ENCODE peak calls at places on chromosomes 7 and 10, in six cellular contexts. R is HepG2, U is sigmoid colon, S is spleen, O is HCT116, Z is stomach. K is an unnamed sample.

GRCh38 chr10:132223611-132224342 is 37.0 kb downstream of the DPYSL4 start:
- DNase-seq in R (no peak), U (no peak), S (no peak), O (no peak), Z (no peak), K (no peak)

GRCh38 chr10:71772832-71773220 is 494 bp downstream of the VSIR start:
- DNase-seq in R (no peak), U (no peak), S (no peak), O (no peak), Z (no peak), K (no peak)

GRCh38 chr10:60742512-60742911 is 35.8 kb upstream of the CDK1 start:
- DNase-seq in R (no peak), U (no peak), S (no peak), O (no peak), Z (no peak), K (no peak)

GRCh38 chr10:24215603-24216002 is 6.7 kb downstream of the KIAA1217 start:
- DNase-seq in R (no peak), U (no peak), S (no peak), O (no peak), Z (no peak), K (no peak)

GRCh38 chr10:69446650-69447151 is 4.6 kb upstream of the TSPAN15 start:
- DNase-seq in R (peak; percentile 81), U (peak; percentile 42), S (no peak), O (peak; percentile 63), Z (no peak), K (no peak)

GRCh38 chr7:69166979-69167516 is 431.2 kb upstream of the AUTS2 start:
- DNase-seq in R (no peak), U (no peak), S (no peak), O (no peak), Z (no peak), K (no peak)

GRCh38 chr10:154348-154747 is 19.1 kb downstream of the ZMYND11 start:
- DNase-seq in R (no peak), U (no peak), S (no peak), O (no peak), Z (no peak), K (no peak)

GRCh38 chr10:102299873-102300272 is 54.5 kb downstream of the GBF1 start:
- DNase-seq in R (no peak), U (no peak), S (no peak), O (no peak), Z (no peak), K (no peak)

GRCh38 chr7:23334482-23335056 is 35.4 kb downstream of the MALSU1 start:
- DNase-seq in R (peak; percentile 94), U (no peak), S (no peak), O (peak; percentile 91), Z (peak; percentile 77), K (no peak)

GRCh38 chr10:102396251-102396650 is 746 bp downstream of the NFKB2 start:
- DNase-seq in R (no peak), U (no peak), S (no peak), O (no peak), Z (no peak), K (peak; percentile 65)

GRCh38 chr7:230274-230673 is 37.9 kb downstream of the FAM20C start:
- DNase-seq in R (no peak), U (no peak), S (no peak), O (no peak), Z (no peak), K (no peak)

GRCh38 chr10:124992462-124993344 is 50.8 kb downstream of the ZRANB1 start:
- DNase-seq in R (peak; percentile 47), U (peak; percentile 88), S (peak; percentile 82), O (peak; percentile 43), Z (peak; percentile 72), K (peak; percentile 78)

GRCh38 chr10:111482621-111483216 is 405.9 kb downstream of the ADRA2A start:
- DNase-seq in R (no peak), U (no peak), S (no peak), O (no peak), Z (no peak), K (no peak)

GRCh38 chr7:139680676-139681462 is 96.9 kb downstream of the HIPK2 start:
- DNase-seq in R (no peak), U (no peak), S (peak; percentile 85), O (peak; percentile 92), Z (peak; percentile 75), K (no peak)

GRCh38 chr10:112917676-112918075 is 32.4 kb upstream of the TCF7L2 start:
- DNase-seq in R (no peak), U (no peak), S (no peak), O (no peak), Z (no peak), K (no peak)

GRCh38 chr10:20276127-20276979 is 460.1 kb downstream of the PLXDC2 start:
- DNase-seq in R (peak; percentile 65), U (no peak), S (no peak), O (no peak), Z (no peak), K (no peak)

GRCh38 chr7:99012722-99013121 is 131.2 kb downstream of the SMURF1 start:
- DNase-seq in R (no peak), U (peak; percentile 17), S (no peak), O (no peak), Z (peak; percentile 17), K (peak; percentile 5)

GRCh38 chr10:81073155-81073554 is 535.5 kb downstream of the SH2D4B start:
- DNase-seq in R (no peak), U (no peak), S (no peak), O (no peak), Z (no peak), K (no peak)

GRCh38 chr7:80498481-80499349 is 13.1 kb downstream of the GNAT3 start:
- DNase-seq in R (no peak), U (no peak), S (no peak), O (peak; percentile 1), Z (no peak), K (no peak)

GRCh38 chr10:19876570-19876969 is 60.3 kb downstream of the PLXDC2 start:
- DNase-seq in R (no peak), U (no peak), S (no peak), O (no peak), Z (no peak), K (no peak)

GRCh38 chr10:116888380-116889055 is 39.2 kb downstream of the ENO4 start:
- DNase-seq in R (peak; percentile 4), U (peak; percentile 78), S (no peak), O (peak; percentile 56), Z (peak; percentile 66), K (no peak)

GRCh38 chr7:24419070-24419469 is 135.1 kb downstream of the NPY start:
- DNase-seq in R (no peak), U (no peak), S (no peak), O (peak; percentile 21), Z (no peak), K (no peak)

GRCh38 chr10:84429926-84430520 is 101.6 kb downstream of the CCSER2 start:
- DNase-seq in R (peak; percentile 69), U (no peak), S (peak; percentile 80), O (peak; percentile 61), Z (peak; percentile 72), K (peak; percentile 82)

GRCh38 chr10:86415583-86415982 is 49.0 kb upstream of the GRID1 start:
- DNase-seq in R (no peak), U (no peak), S (no peak), O (no peak), Z (no peak), K (no peak)

GRCh38 chr10:95387383-95387782 is 96.6 kb upstream of the PDLIM1 start:
- DNase-seq in R (no peak), U (no peak), S (no peak), O (no peak), Z (no peak), K (no peak)

GRCh38 chr10:13984647-13985155 is 346.0 kb downstream of the FRMD4A start:
- DNase-seq in R (no peak), U (no peak), S (no peak), O (no peak), Z (no peak), K (no peak)

GRCh38 chr10:13987472-13987871 is 343.3 kb downstream of the FRMD4A start:
- DNase-seq in R (no peak), U (no peak), S (no peak), O (no peak), Z (no peak), K (no peak)

GRCh38 chr10:13978844-13979227 is 351.9 kb downstream of the FRMD4A start:
- DNase-seq in R (no peak), U (no peak), S (no peak), O (no peak), Z (no peak), K (no peak)

GRCh38 chr10:13977861-13978843 is 352.6 kb downstream of the FRMD4A start:
- DNase-seq in R (no peak), U (no peak), S (no peak), O (no peak), Z (no peak), K (no peak)

DNA sequence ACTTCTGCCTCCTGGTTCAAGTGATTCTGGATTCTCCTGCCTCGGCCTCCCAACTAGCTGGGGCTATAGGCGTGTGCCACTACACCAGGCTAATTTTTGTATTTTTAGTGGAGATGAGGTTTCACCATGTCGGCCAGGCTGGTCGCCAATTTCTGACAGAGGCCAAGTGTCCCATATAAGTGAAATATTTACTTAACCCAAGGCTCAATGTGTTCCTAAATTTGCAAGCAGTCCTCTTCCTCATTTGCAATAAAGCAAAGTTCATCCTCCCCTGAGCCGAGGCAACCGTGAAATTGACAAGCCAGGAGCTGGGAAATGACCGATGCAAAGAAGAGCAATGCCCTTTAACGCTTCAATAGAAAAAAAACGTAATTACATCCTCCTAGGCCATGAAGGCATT is 347.7 kb downstream of the FRMD4A start:
- DNase-seq in R (no peak), U (no peak), S (no peak), O (no peak), Z (no peak), K (no peak)
- H3K27ac ChIP-seq in R (no peak overlapping the region), U (no peak overlapping the region), S (no peak overlapping the region), O (no peak overlapping the region), Z (no peak overlapping the region), K (no peak overlapping the region)

GRCh38 chr7:121372376-121373024 is 23.6 kb downstream of the FAM3C start:
- DNase-seq in R (no peak), U (no peak), S (no peak), O (no peak), Z (no peak), K (no peak)

GRCh38 chr7:121369462-121369861 is 26.6 kb downstream of the FAM3C start:
- DNase-seq in R (peak; percentile 2), U (no peak), S (no peak), O (no peak), Z (no peak), K (no peak)

GRCh38 chr7:121371367-121371766 is 24.7 kb downstream of the FAM3C start:
- DNase-seq in R (no peak), U (no peak), S (no peak), O (no peak), Z (no peak), K (no peak)

GRCh38 chr7:121376982-121377381 is 19.1 kb downstream of the FAM3C start:
- DNase-seq in R (no peak), U (no peak), S (no peak), O (no peak), Z (no peak), K (no peak)

GRCh38 chr7:121373177-121373576 is 22.9 kb downstream of the FAM3C start:
- DNase-seq in R (no peak), U (no peak), S (no peak), O (no peak), Z (no peak), K (no peak)
- TF ChIP-seq CTCF in R (no peak), U (no peak), S (no peak), O (peak; percentile 52), Z (no peak), K (no peak)

GRCh38 chr10:109894516-109894915 is 28.8 kb downstream of the XPNPEP1 start:
- DNase-seq in R (no peak), U (peak; percentile 92), S (no peak), O (no peak), Z (peak; percentile 61), K (peak; percentile 86)
- TF ChIP-seq POLR2AphosphoS5 in R (no peak), U (peak; percentile 46), S (no peak), O (no peak), Z (peak; percentile 23), K (peak; percentile 67)

GRCh38 chr10:73816917-73817729 is 5.7 kb upstream of the NDST2 start:
- DNase-seq in R (no peak), U (no peak), S (no peak), O (no peak), Z (no peak), K (no peak)
- H3K27ac ChIP-seq in R (no peak overlapping the region), U (peak overlapping the region; percentile 50), S (no peak overlapping the region), O (no peak overlapping the region), Z (peak overlapping the region; percentile 64), K (peak overlapping the region; percentile 71)

K was measured in suprapubic skin.